ENCODE peak calls at places on chromosome 17, in ten cellular contexts. One of them, this sample, is unnamed.

GRCh38 chr17:45431531-45432404 is 902 bp downstream of the ARHGAP27 start:
- DNase-seq in NCI-H1048: peak
- DNase-seq in NCI-H1092: peak
- DNase-seq in GM13976: peak
- DNase-seq in posterior cingulate gyrus: no peak
- DNase-seq in neural progenitor cell: peak
- DNase-seq in H54: peak
- DNase-seq in head of caudate nucleus: peak
- DNase-seq in NCI-H460: peak
- DNase-seq in RPMI7951: peak
- DNase-seq in this sample: no peak

GRCh38 chr17:68417317-68417716 is 40.0 kb downstream of the WIPI1 start:
- DNase-seq in NCI-H1048: no peak
- DNase-seq in NCI-H1092: no peak
- DNase-seq in GM13976: no peak
- DNase-seq in posterior cingulate gyrus: no peak
- DNase-seq in neural progenitor cell: no peak
- DNase-seq in H54: no peak
- DNase-seq in head of caudate nucleus: no peak
- DNase-seq in NCI-H460: no peak
- DNase-seq in RPMI7951: no peak
- DNase-seq in this sample: no peak

GRCh38 chr17:36608280-36608679 is 6.9 kb downstream of the MRM1 start:
- DNase-seq in NCI-H1048: no peak
- DNase-seq in NCI-H1092: no peak
- DNase-seq in GM13976: no peak
- DNase-seq in posterior cingulate gyrus: no peak
- DNase-seq in neural progenitor cell: no peak
- DNase-seq in H54: no peak
- DNase-seq in head of caudate nucleus: no peak
- DNase-seq in NCI-H460: no peak
- DNase-seq in RPMI7951: no peak
- DNase-seq in this sample: no peak

GRCh38 chr17:70621593-70621992 is 452.3 kb downstream of the KCNJ2 start:
- DNase-seq in NCI-H1048: no peak
- DNase-seq in NCI-H1092: no peak
- DNase-seq in GM13976: no peak
- DNase-seq in posterior cingulate gyrus: no peak
- DNase-seq in neural progenitor cell: peak
- DNase-seq in H54: no peak
- DNase-seq in head of caudate nucleus: no peak
- DNase-seq in NCI-H460: no peak
- DNase-seq in RPMI7951: peak
- DNase-seq in this sample: peak

GRCh38 chr17:68310141-68310540 is 18.8 kb downstream of the ARSG start:
- DNase-seq in NCI-H1048: no peak
- DNase-seq in NCI-H1092: no peak
- DNase-seq in GM13976: no peak
- DNase-seq in posterior cingulate gyrus: no peak
- DNase-seq in neural progenitor cell: no peak
- DNase-seq in H54: no peak
- DNase-seq in head of caudate nucleus: no peak
- DNase-seq in NCI-H460: no peak
- DNase-seq in RPMI7951: peak
- DNase-seq in this sample: no peak

GRCh38 chr17:27552467-27552779 is 78.6 kb upstream of the LGALS9 start:
- DNase-seq in NCI-H1048: no peak
- DNase-seq in NCI-H1092: no peak
- DNase-seq in GM13976: no peak
- DNase-seq in posterior cingulate gyrus: no peak
- DNase-seq in neural progenitor cell: no peak
- DNase-seq in H54: peak
- DNase-seq in head of caudate nucleus: no peak
- DNase-seq in NCI-H460: no peak
- DNase-seq in RPMI7951: peak
- DNase-seq in this sample: no peak

GRCh38 chr17:41522301-41523224 is 3.9 kb upstream of the KRT15 start:
- DNase-seq in NCI-H1048: no peak
- DNase-seq in NCI-H1092: no peak
- DNase-seq in GM13976: no peak
- DNase-seq in posterior cingulate gyrus: no peak
- DNase-seq in neural progenitor cell: no peak
- DNase-seq in H54: no peak
- DNase-seq in head of caudate nucleus: no peak
- DNase-seq in NCI-H460: no peak
- DNase-seq in RPMI7951: no peak
- DNase-seq in this sample: no peak

GRCh38 chr17:78798695-78799559 is 16.9 kb upstream of the CYTH1 start:
- DNase-seq in NCI-H1048: no peak
- DNase-seq in NCI-H1092: no peak
- DNase-seq in GM13976: peak
- DNase-seq in posterior cingulate gyrus: no peak
- DNase-seq in neural progenitor cell: peak
- DNase-seq in H54: no peak
- DNase-seq in head of caudate nucleus: no peak
- DNase-seq in NCI-H460: peak
- DNase-seq in RPMI7951: peak
- DNase-seq in this sample: no peak

GRCh38 chr17:66248285-66248684 is 19.1 kb upstream of the APOH start:
- DNase-seq in NCI-H1048: no peak
- DNase-seq in NCI-H1092: no peak
- DNase-seq in GM13976: no peak
- DNase-seq in posterior cingulate gyrus: no peak
- DNase-seq in neural progenitor cell: no peak
- DNase-seq in H54: no peak
- DNase-seq in head of caudate nucleus: no peak
- DNase-seq in NCI-H460: no peak
- DNase-seq in RPMI7951: no peak
- DNase-seq in this sample: no peak

GRCh38 chr17:47649972-47650524 is 329 bp downstream of the KPNB1 start:
- DNase-seq in NCI-H1048: no peak
- DNase-seq in NCI-H1092: no peak
- DNase-seq in GM13976: peak
- DNase-seq in posterior cingulate gyrus: no peak
- DNase-seq in neural progenitor cell: peak
- DNase-seq in H54: no peak
- DNase-seq in head of caudate nucleus: no peak
- DNase-seq in NCI-H460: no peak
- DNase-seq in RPMI7951: no peak
- DNase-seq in this sample: no peak

GRCh38 chr17:9668532-9668931 is 23.2 kb downstream of the USP43 start:
- DNase-seq in NCI-H1048: no peak
- DNase-seq in NCI-H1092: no peak
- DNase-seq in GM13976: no peak
- DNase-seq in posterior cingulate gyrus: no peak
- DNase-seq in neural progenitor cell: no peak
- DNase-seq in H54: peak
- DNase-seq in head of caudate nucleus: no peak
- DNase-seq in NCI-H460: no peak
- DNase-seq in RPMI7951: peak
- DNase-seq in this sample: no peak

GRCh38 chr17:4920351-4921048 is 11.6 kb upstream of the GP1BA start:
- DNase-seq in NCI-H1048: no peak
- DNase-seq in NCI-H1092: no peak
- DNase-seq in GM13976: no peak
- DNase-seq in posterior cingulate gyrus: no peak
- DNase-seq in neural progenitor cell: no peak
- DNase-seq in H54: no peak
- DNase-seq in head of caudate nucleus: no peak
- DNase-seq in NCI-H460: no peak
- DNase-seq in RPMI7951: no peak
- DNase-seq in this sample: no peak

GRCh38 chr17:39606434-39607056 is 1.2 kb downstream of the NEUROD2 start:
- DNase-seq in NCI-H1048: no peak
- DNase-seq in NCI-H1092: no peak
- DNase-seq in GM13976: no peak
- DNase-seq in posterior cingulate gyrus: no peak
- DNase-seq in neural progenitor cell: peak
- DNase-seq in H54: no peak
- DNase-seq in head of caudate nucleus: no peak
- DNase-seq in NCI-H460: no peak
- DNase-seq in RPMI7951: no peak
- DNase-seq in this sample: no peak

This sample was measured in dorsolateral prefrontal cortex.